ENCODE peak calls at places on chromosomes 1 and 21, in five cellular contexts. J is GM23248, E is colonic mucosa, Z is Caco-2, T is mammary epithelial cell. A is an unnamed sample. For H3K36me3 and H3K27me3, the result is how much of the 10 kb centered on the place peaks cover.

GRCh38 chr21:15020797-15021196 is 44.0 kb downstream of the NRIP1 start:
- DNase-seq in J (no peak), E (no peak), Z (no peak), T (no peak), A (no peak)

GRCh38 chr1:230632273-230632873 is 9.9 kb upstream of the COG2 start:
- DNase-seq in J (peak), E (peak), Z (peak), T (peak), A (no peak)

GRCh38 chr1:31376374-31377134 is 3.7 kb upstream of the FABP3 start:
- DNase-seq in J (peak), E (no peak), Z (peak), T (peak), A (no peak)

GRCh38 chr1:151158751-151159251 is 2.4 kb downstream of the TNFAIP8L2 start:
- DNase-seq in J (no peak), E (no peak), Z (no peak), T (no peak), A (peak)

GRCh38 chr1:107415241-107415640 is 274.4 kb downstream of the NTNG1 start:
- DNase-seq in J (no peak), E (no peak), Z (no peak), T (no peak), A (no peak)

GRCh38 chr1:159177273-159177907 is 6.0 kb downstream of the CADM3 start:
- DNase-seq in J (peak), E (peak), Z (peak), T (peak), A (peak)

GRCh38 chr1:165117482-165117881 is 239.0 kb downstream of the LMX1A start:
- DNase-seq in J (no peak), E (no peak), Z (no peak), T (no peak), A (no peak)

GRCh38 chr1:16164821-16165364 is 9.0 kb upstream of the EPHA2 start:
- DNase-seq in J (no peak), E (no peak), Z (no peak), T (no peak), A (no peak)

GRCh38 chr1:226806988-226807387 is 63.4 kb upstream of the PSEN2 start:
- DNase-seq in J (no peak), E (no peak), Z (no peak), T (peak), A (no peak)

GRCh38 chr21:46002841-46003574 is 21.4 kb downstream of the COL6A1 start:
- DNase-seq in J (peak), E (peak), Z (no peak), T (no peak), A (peak)

GRCh38 chr1:2236695-2237677 is 8.9 kb downstream of the SKI start:
- DNase-seq in J (peak), E (no peak), Z (no peak), T (no peak), A (no peak)

GRCh38 chr1:64196074-64196869 is 7.2 kb upstream of the UBE2U start:
- DNase-seq in J (no peak), E (no peak), Z (no peak), T (no peak), A (no peak)

GRCh38 chr1:248393050-248393449 is 9.8 kb upstream of the OR2T1 start:
- DNase-seq in J (no peak), E (no peak), Z (no peak), T (no peak), A (no peak)

GRCh38 chr21:38159355-38159754 is 97.4 kb upstream of the KCNJ15 start:
- DNase-seq in J (peak), E (peak), Z (peak), T (peak), A (peak)

GRCh38 chr1:35406103-35406502 is 137.6 kb downstream of the ZMYM4 start:
- DNase-seq in J (no peak), E (no peak), Z (no peak), T (no peak), A (no peak)

GRCh38 chr1:189350983-189351616 is 1126.6 kb downstream of the BRINP3 start:
- DNase-seq in J (no peak), E (no peak), Z (no peak), T (no peak), A (no peak)

GRCh38 chr21:34886554-34887385 is 162.3 kb downstream of the RUNX1 start:
- DNase-seq in J (peak), E (peak), Z (no peak), T (no peak), A (peak)

GRCh38 chr1:115641762-115642167 is at the start of gene VANGL1:
- DNase-seq in J (peak), E (peak), Z (peak), T (peak), A (peak)

GRCh38 chr1:67213164-67213563 is 46.9 kb downstream of the IL23R start:
- DNase-seq in J (peak), E (no peak), Z (no peak), T (no peak), A (no peak)

GRCh38 chr1:100100202-100100601 is 32.5 kb downstream of the SASS6 start:
- DNase-seq in J (peak), E (no peak), Z (no peak), T (no peak), A (no peak)

GRCh38 chr1:220990417-220991337 is 111.4 kb downstream of the HLX start:
- DNase-seq in J (peak), E (no peak), Z (no peak), T (peak), A (no peak)

GRCh38 chr1:152190589-152190988 is 31.6 kb upstream of the RPTN start:
- DNase-seq in J (peak), E (no peak), Z (no peak), T (peak), A (no peak)

GRCh38 chr1:206482611-206483010 is 12.3 kb downstream of the IKBKE start:
- DNase-seq in J (no peak), E (no peak), Z (no peak), T (peak), A (no peak)

GRCh38 chr1:152048641-152048970 is 11.8 kb upstream of the S100A11 start:
- DNase-seq in J (no peak), E (no peak), Z (peak), T (no peak), A (no peak)

GRCh38 chr1:67534627-67535065 is 104.4 kb upstream of the SERBP1 start:
- DNase-seq in J (peak), E (no peak), Z (peak), T (no peak), A (no peak)

GRCh38 chr1:220235462-220235861 is 36.8 kb downstream of the RAB3GAP2 start:
- DNase-seq in J (no peak), E (no peak), Z (no peak), T (no peak), A (no peak)

GRCh38 chr1:241950390-241950789 is 7.2 kb upstream of the BECN2 start:
- DNase-seq in J (peak), E (no peak), Z (no peak), T (peak), A (no peak)

GRCh38 chr1:2631136-2632050 is 1.4 kb downstream of the MMEL1 start:
- DNase-seq in J (no peak), E (peak), Z (peak), T (no peak), A (no peak)

GRCh38 chr1:99004270-99005141 is at the start of gene PLPPR5:
- DNase-seq in J (peak), E (no peak), Z (no peak), T (no peak), A (no peak)

GRCh38 chr1:47763456-47764171 is 233.6 kb downstream of the TRABD2B start:
- DNase-seq in J (peak), E (no peak), Z (no peak), T (peak), A (no peak)

GRCh38 chr1:30675761-30676160 is 47.6 kb downstream of the MATN1 start:
- DNase-seq in J (peak), E (no peak), Z (no peak), T (peak), A (no peak)

GRCh38 chr1:31058012-31058411 is 7.5 kb downstream of the PUM1 start:
- DNase-seq in J (no peak), E (no peak), Z (no peak), T (no peak), A (no peak)

GRCh38 chr1:169698976-169699375 is 12.4 kb downstream of the SELL start:
- DNase-seq in J (no peak), E (no peak), Z (no peak), T (no peak), A (no peak)

GRCh38 chr1:47663286-47663685 is 225.4 kb downstream of the FOXD2 start:
- DNase-seq in J (no peak), E (no peak), Z (no peak), T (no peak), A (no peak)

GRCh38 chr1:169363046-169363756 is 4.4 kb downstream of the NME7 start:
- DNase-seq in J (peak), E (no peak), Z (no peak), T (peak), A (no peak)

GRCh38 chr1:198943484-198943883 is 304.6 kb downstream of the PTPRC start:
- DNase-seq in J (no peak), E (no peak), Z (no peak), T (no peak), A (no peak)

GRCh38 chr1:30376054-30376453 is 347.3 kb downstream of the MATN1 start:
- DNase-seq in J (no peak), E (no peak), Z (no peak), T (no peak), A (no peak)

GRCh38 chr1:109807822-109808680 is 44.3 kb upstream of the EPS8L3 start:
- DNase-seq in J (peak), E (no peak), Z (no peak), T (peak), A (no peak)

GRCh38 chr1:21160263-21160662 is 16.4 kb downstream of the EIF4G3 start:
- DNase-seq in J (no peak), E (no peak), Z (no peak), T (no peak), A (no peak)

GRCh38 chr1:21154717-21155116 is 22.0 kb downstream of the EIF4G3 start:
- DNase-seq in J (peak), E (no peak), Z (no peak), T (no peak), A (no peak)

GRCh38 chr1:21157054-21157453 is 19.6 kb downstream of the EIF4G3 start:
- DNase-seq in J (no peak), E (no peak), Z (no peak), T (no peak), A (no peak)

GRCh38 chr1:21156019-21156418 is 20.7 kb downstream of the EIF4G3 start:
- DNase-seq in J (no peak), E (no peak), Z (no peak), T (no peak), A (no peak)

DNA sequence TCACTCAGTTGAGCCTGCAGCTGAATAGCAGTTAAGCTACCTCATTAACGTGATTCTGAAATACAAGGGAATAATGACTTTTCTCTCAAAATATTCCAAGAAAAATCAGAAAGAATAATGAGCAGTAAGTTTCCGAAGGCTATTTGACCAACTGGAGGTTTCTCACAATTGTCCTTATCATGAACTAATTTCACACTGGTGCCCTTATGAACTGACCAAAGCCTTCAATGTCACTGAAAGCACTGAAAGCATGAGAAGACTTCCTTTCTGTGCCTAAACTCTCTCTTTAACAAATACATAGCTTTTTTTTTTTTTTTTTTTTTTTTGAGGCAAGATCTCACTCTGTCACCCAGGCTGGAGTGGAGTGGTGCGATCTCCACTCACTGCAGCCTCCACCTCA is 18.8 kb downstream of the EIF4G3 start:
- DNase-seq in J (no peak), E (no peak), Z (no peak), T (no peak), A (no peak)
- H3K36me3 ChIP-seq in J (under half), E (under half), Z (under half), T (under half), A (under half)

GRCh38 chr1:15157524-15158399 is 4.2 kb downstream of the TMEM51 start:
- DNase-seq in J (no peak), E (no peak), Z (no peak), T (no peak), A (no peak)
- H3K27me3 ChIP-seq in J (under half), E (under half), Z (under half), T (under half), A (under half)

GRCh38 chr1:244255426-244255965 is 196.2 kb downstream of the ADSS2 start:
- DNase-seq in J (no peak), E (no peak), Z (no peak), T (no peak), A (no peak)
- H3K36me3 ChIP-seq in J (under half), E (under half), Z (under half), T (under half), A (under half)

DNA sequence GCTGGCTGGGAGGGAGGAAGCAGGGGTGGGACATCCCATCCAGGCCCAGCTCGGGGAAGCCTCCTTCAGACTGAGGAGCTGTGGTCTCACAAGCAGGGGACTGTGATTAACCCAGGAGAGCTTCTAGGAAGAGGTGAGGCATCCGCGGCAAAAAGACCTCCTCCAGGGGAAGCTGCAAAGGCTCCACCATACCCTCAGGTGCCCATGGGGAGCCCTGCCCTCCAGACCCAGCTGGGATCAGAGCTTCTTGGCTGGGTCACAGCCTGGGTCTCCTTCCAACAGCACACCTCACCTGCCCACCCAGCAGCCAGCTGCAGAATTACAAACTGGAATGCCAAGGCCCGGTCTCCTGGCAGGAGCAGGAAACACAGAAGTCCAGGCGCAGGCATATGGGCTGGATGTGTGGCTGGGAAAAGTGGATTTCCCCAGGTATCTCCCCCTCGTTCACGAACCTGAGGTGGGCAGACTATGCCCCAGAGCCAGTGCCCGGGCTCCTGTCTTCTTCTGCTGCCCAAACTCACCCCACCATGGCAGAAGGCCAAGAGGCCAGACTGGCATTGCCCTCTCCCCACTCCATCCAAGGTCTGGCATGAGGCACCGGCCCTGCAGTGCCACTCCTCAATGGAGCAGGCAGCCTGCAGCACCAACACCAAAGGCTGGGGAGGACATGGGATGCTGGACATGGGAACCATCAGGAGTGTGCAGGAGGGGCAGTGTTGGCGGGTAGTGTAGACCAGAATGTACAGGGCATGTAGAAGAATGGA is 15.4 kb upstream of the ARF1 start:
- DNase-seq in J (no peak), E (no peak), Z (no peak), T (no peak), A (no peak)
- H3K27me3 ChIP-seq in J (under half), E (under half), Z (under half), T (under half), A (under half)

DNA sequence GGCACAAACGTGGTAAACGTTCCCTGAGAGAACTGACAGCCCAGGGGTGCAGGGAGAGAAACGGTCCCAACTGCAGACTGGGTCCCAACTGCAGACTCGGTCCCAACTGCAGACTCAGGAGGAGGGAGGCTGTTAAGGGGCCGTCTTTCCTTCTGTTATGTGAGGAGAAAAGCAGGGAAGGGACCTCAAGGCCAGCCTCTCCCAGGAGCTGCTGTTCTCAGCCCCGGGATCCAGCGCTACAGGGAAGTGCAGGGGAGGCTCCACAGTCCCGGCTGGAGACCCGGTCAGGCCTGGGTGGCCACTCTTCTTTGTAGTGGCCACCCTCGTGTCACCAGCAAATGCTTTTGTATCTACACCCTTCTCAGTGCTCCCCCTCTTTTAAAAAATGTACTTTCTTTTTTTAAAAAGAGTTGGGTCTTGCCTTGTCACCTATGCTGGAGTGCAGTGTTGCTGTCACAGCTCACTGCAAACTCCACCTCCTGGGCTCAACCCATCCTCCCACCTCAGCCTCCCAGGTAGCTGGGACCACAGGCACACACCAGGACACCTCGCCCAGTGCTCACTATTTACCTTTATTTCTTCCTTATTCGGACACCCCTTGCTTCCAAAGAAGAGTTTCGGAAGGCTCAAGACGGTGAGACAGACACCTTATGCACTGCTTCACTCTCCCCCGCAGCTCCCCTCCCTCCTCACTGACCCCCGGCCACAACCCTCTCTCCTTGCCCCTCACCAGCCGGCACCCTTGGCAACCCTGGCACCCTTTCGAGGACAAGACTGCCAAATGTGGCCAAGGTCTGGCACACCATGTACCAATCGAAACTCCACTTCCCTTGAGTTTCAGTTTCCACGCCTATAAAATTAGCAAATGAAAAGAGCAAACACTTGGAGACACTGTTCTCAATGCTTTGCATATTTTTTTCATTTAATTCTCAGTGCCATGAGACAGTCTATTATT is 21.8 kb downstream of the CAPN2 start:
- DNase-seq in J (no peak), E (no peak), Z (no peak), T (no peak), A (peak)
- H3K36me3 ChIP-seq in J (under half), E (under half), Z (under half), T (under half), A (under half)

DNA sequence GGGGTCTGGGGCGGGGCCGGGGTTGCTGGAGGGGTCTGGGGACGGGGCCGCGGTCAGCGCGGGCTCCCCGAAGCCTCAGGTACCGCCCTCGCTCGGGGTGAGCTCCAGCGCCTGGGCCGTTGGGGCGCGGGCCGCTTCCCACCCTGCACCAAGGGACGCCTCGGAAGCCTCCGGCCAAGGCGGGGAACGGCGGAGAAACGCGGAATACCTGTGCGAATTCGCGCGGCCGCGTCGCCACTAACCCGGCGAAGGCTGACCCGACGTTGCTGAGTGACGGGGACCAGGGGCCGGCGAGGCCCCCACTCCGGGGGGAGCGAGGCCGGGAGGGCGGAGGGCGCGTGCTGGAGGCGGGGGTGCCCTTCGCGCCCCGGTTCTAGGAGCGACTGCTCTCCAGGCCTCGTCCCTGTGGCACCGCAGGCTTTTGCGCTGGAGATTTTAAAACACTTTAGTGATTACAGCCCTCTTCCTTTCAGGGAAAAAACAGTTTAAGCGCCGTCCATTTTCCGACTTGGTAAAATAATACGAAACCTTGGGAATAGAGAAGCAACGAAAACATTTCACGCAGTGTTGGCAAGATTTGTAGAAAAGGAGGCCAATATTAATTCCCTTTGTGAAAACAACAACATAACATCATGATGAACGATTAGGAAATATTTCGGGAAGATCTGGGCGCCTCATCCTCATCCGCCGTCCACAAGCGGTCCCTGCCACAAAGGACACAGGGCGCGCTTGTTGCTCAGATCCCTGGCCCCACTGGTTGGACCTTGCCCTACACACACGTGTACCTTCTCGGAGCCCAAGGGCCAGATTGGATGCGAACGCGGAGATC is 971 bp upstream of the GNG4 start:
- DNase-seq in J (peak), E (peak), Z (peak), T (no peak), A (peak)
- H3K27me3 ChIP-seq in J (under half), E (under half), Z (under half), T (under half), A (under half)

GRCh38 chr1:168089326-168089978 is 47.3 kb downstream of the GPR161 start:
- DNase-seq in J (no peak), E (peak), Z (no peak), T (no peak), A (no peak)
- H3K36me3 ChIP-seq in J (under half), E (under half), Z (under half), T (under half), A (under half)

DNA sequence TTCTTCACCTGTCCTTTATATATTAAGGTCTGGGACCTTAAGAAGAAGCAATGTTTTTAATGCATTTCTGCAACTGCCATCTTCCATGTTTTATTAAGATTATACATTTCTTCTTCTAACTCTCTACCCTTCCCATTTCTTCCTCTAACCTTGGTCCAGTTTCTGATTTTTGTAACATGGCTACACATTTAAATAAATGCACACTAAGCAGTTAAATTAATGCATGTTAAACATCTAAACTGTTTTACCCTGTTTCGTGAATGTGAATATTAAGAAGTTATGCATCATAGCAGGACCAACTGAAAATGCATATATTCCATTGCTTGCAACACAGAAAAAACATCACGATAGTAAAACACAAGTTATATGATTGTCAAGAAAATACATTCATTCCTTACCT is 3.7 kb downstream of the BRINP3 start:
- DNase-seq in J (no peak), E (no peak), Z (no peak), T (no peak), A (no peak)
- H3K27me3 ChIP-seq in J (under half), E (under half), Z (under half), T (under half), A (under half)